ENCODE peak calls at places on chromosomes 6 and 20, in seven cellular contexts. One of them, this sample, is unnamed.

GRCh38 chr20:21237956-21238355 is 65.2 kb upstream of the XRN2 start:
- DNase-seq in fibroblast of lung: no peak
- DNase-seq in endothelial cell of umbilical vein: no peak
- DNase-seq in astrocyte of the cerebellum: no peak
- DNase-seq in tibial nerve: no peak
- DNase-seq in fibroblast of mammary gland: no peak
- DNase-seq in endothelial cell: no peak
- DNase-seq in this sample: no peak

GRCh38 chr6:78744144-78744543 is 123.2 kb upstream of the IRAK1BP1 start:
- DNase-seq in tibial nerve: no peak
- DNase-seq in fibroblast of lung: no peak
- DNase-seq in fibroblast of mammary gland: no peak
- DNase-seq in endothelial cell: no peak
- DNase-seq in endothelial cell of umbilical vein: no peak
- DNase-seq in astrocyte of the cerebellum: no peak
- DNase-seq in this sample: no peak

GRCh38 chr6:36563237-36563927 is 16.1 kb upstream of the STK38 start:
- DNase-seq in fibroblast of lung: no peak
- DNase-seq in fibroblast of mammary gland: no peak
- DNase-seq in endothelial cell of umbilical vein: no peak
- DNase-seq in tibial nerve: no peak
- DNase-seq in astrocyte of the cerebellum: no peak
- DNase-seq in endothelial cell: no peak
- DNase-seq in this sample: no peak

GRCh38 chr6:106750146-106750900 is 120.9 kb downstream of the QRSL1 start:
- DNase-seq in tibial nerve: no peak
- DNase-seq in endothelial cell: no peak
- DNase-seq in astrocyte of the cerebellum: no peak
- DNase-seq in fibroblast of mammary gland: no peak
- DNase-seq in fibroblast of lung: no peak
- DNase-seq in endothelial cell of umbilical vein: no peak
- DNase-seq in this sample: no peak

GRCh38 chr20:19683822-19684221 is 74.2 kb upstream of the RIN2 start:
- DNase-seq in endothelial cell: no peak
- DNase-seq in fibroblast of lung: no peak
- DNase-seq in endothelial cell of umbilical vein: no peak
- DNase-seq in fibroblast of mammary gland: no peak
- DNase-seq in astrocyte of the cerebellum: no peak
- DNase-seq in tibial nerve: no peak
- DNase-seq in this sample: no peak

GRCh38 chr6:17877196-17877889 is 110.1 kb downstream of the KIF13A start:
- DNase-seq in endothelial cell: no peak
- DNase-seq in astrocyte of the cerebellum: peak
- DNase-seq in fibroblast of lung: peak
- DNase-seq in endothelial cell of umbilical vein: no peak
- DNase-seq in tibial nerve: no peak
- DNase-seq in fibroblast of mammary gland: peak
- DNase-seq in this sample: no peak

GRCh38 chr6:41527721-41528408 is 18.3 kb upstream of the FOXP4 start:
- DNase-seq in fibroblast of lung: peak
- DNase-seq in tibial nerve: no peak
- DNase-seq in fibroblast of mammary gland: peak
- DNase-seq in endothelial cell of umbilical vein: peak
- DNase-seq in astrocyte of the cerebellum: no peak
- DNase-seq in endothelial cell: no peak
- DNase-seq in this sample: no peak

GRCh38 chr6:147621280-147621679 is 112.8 kb downstream of the SAMD5 start:
- DNase-seq in endothelial cell: no peak
- DNase-seq in astrocyte of the cerebellum: no peak
- DNase-seq in tibial nerve: peak
- DNase-seq in fibroblast of mammary gland: peak
- DNase-seq in endothelial cell of umbilical vein: no peak
- DNase-seq in fibroblast of lung: peak
- DNase-seq in this sample: no peak

GRCh38 chr20:44215125-44215524 is 4.6 kb upstream of the OSER1 start:
- DNase-seq in fibroblast of lung: peak
- DNase-seq in endothelial cell: peak
- DNase-seq in astrocyte of the cerebellum: no peak
- DNase-seq in endothelial cell of umbilical vein: peak
- DNase-seq in fibroblast of mammary gland: peak
- DNase-seq in tibial nerve: peak
- DNase-seq in this sample: peak

GRCh38 chr6:86942761-86943526 is 5.6 kb downstream of the HTR1E start:
- DNase-seq in endothelial cell of umbilical vein: no peak
- DNase-seq in endothelial cell: no peak
- DNase-seq in fibroblast of mammary gland: no peak
- DNase-seq in tibial nerve: no peak
- DNase-seq in astrocyte of the cerebellum: no peak
- DNase-seq in fibroblast of lung: no peak
- DNase-seq in this sample: no peak

GRCh38 chr6:6942826-6943225 is 164.9 kb upstream of the RREB1 start:
- DNase-seq in fibroblast of lung: peak
- DNase-seq in endothelial cell: no peak
- DNase-seq in endothelial cell of umbilical vein: no peak
- DNase-seq in astrocyte of the cerebellum: peak
- DNase-seq in fibroblast of mammary gland: peak
- DNase-seq in tibial nerve: no peak
- DNase-seq in this sample: no peak

GRCh38 chr6:105087571-105088211 is 92.1 kb downstream of the POPDC3 start:
- DNase-seq in endothelial cell: peak
- DNase-seq in astrocyte of the cerebellum: peak
- DNase-seq in tibial nerve: peak
- DNase-seq in fibroblast of lung: peak
- DNase-seq in fibroblast of mammary gland: peak
- DNase-seq in endothelial cell of umbilical vein: peak
- DNase-seq in this sample: no peak

GRCh38 chr20:49279677-49280462 is 2.0 kb upstream of the ZNFX1 start:
- DNase-seq in astrocyte of the cerebellum: no peak
- DNase-seq in tibial nerve: no peak
- DNase-seq in fibroblast of lung: peak
- DNase-seq in fibroblast of mammary gland: no peak
- DNase-seq in endothelial cell: no peak
- DNase-seq in endothelial cell of umbilical vein: no peak
- DNase-seq in this sample: no peak

DNA sequence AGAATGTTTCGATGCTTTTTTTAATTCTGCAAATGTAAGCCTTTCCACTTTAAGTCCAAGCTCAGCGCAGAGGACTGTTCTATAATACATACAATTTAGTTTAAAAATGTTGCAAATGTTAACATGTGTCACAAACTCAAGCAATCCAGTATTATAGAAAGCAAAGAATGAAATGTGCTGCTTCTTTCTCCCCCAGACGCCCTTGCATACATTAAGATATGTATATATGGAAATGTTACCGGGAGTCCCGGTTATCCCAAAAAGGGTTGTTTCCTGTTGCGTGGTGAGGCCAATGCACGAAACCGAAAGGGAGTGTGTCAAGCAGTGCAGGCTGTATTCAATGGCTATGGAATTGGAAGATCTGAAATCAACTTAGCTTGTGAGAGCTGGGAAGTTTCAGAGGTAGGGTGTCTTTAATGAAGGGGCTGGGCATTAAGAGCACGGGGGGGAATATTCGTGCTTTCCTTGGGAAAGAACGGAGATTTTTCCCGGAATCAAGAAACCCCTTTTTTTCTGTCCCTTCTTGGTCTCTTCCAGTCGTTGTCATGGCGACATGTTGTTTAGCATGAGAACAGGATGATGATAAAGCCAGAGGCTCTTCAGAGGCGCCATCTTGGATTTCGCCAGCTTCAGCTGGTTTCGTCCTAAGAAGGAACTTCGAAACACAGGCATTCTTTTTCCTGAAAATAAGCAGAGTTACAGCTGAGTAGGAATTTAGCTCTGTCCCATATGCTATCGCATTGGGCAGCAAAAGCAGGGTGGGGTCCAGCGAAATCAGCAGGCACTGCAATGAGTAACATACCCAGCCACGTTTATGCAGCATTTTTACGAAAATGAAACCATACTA is 10.1 kb upstream of the NQO2 start:
- DNase-seq in fibroblast of mammary gland: peak
- DNase-seq in endothelial cell of umbilical vein: peak
- DNase-seq in astrocyte of the cerebellum: peak
- DNase-seq in tibial nerve: peak
- DNase-seq in endothelial cell: peak
- DNase-seq in fibroblast of lung: peak
- DNase-seq in this sample: peak
- TF ChIP-seq CTCF in fibroblast of mammary gland: no peak
- TF ChIP-seq CTCF in endothelial cell of umbilical vein: no peak
- TF ChIP-seq CTCF in astrocyte of the cerebellum: no peak
- TF ChIP-seq CTCF in tibial nerve: no peak
- TF ChIP-seq CTCF in endothelial cell: no peak
- TF ChIP-seq CTCF in fibroblast of lung: no peak
- TF ChIP-seq CTCF in this sample: no peak

GRCh38 chr6:53651764-53652401 is 13.7 kb downstream of the KLHL31 start:
- DNase-seq in fibroblast of lung: peak
- DNase-seq in astrocyte of the cerebellum: no peak
- DNase-seq in fibroblast of mammary gland: peak
- DNase-seq in tibial nerve: peak
- DNase-seq in endothelial cell of umbilical vein: peak
- DNase-seq in endothelial cell: peak
- DNase-seq in this sample: peak
- TF ChIP-seq CTCF in fibroblast of lung: peak
- TF ChIP-seq CTCF in astrocyte of the cerebellum: peak
- TF ChIP-seq CTCF in fibroblast of mammary gland: no peak
- TF ChIP-seq CTCF in tibial nerve: peak
- TF ChIP-seq CTCF in endothelial cell of umbilical vein: no peak
- TF ChIP-seq CTCF in endothelial cell: no peak
- TF ChIP-seq CTCF in this sample: no peak

DNA sequence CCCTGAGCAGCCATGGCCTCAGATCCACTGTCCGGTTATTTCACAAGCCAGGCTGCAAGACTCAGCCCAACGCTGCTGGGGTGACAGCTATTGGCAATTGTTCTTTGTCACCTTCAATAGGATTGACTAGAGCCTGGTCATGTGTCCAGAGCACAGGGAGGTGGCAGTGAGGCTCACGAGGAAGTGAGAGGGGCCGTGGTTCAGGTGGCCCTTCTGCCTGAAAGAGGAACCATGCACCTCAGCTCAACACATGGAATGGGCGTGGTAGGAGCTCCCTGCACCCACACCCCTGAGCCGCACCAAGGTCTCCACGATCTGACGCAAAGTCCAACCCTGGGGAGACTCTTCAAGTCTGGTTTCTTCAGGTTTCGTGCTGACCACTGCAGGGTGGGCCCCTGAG is 184.8 kb upstream of the CDH4 start:
- DNase-seq in fibroblast of mammary gland: no peak
- DNase-seq in astrocyte of the cerebellum: no peak
- DNase-seq in tibial nerve: no peak
- DNase-seq in endothelial cell: no peak
- DNase-seq in fibroblast of lung: no peak
- DNase-seq in endothelial cell of umbilical vein: no peak
- DNase-seq in this sample: no peak
- TF ChIP-seq CTCF in fibroblast of mammary gland: no peak
- TF ChIP-seq CTCF in astrocyte of the cerebellum: no peak
- TF ChIP-seq CTCF in tibial nerve: no peak
- TF ChIP-seq CTCF in endothelial cell: no peak
- TF ChIP-seq CTCF in fibroblast of lung: no peak
- TF ChIP-seq CTCF in endothelial cell of umbilical vein: no peak
- TF ChIP-seq CTCF in this sample: no peak

GRCh38 chr6:14131579-14131978 is 14.0 kb downstream of the CD83 start:
- DNase-seq in fibroblast of mammary gland: no peak
- DNase-seq in endothelial cell: no peak
- DNase-seq in astrocyte of the cerebellum: no peak
- DNase-seq in endothelial cell of umbilical vein: no peak
- DNase-seq in tibial nerve: no peak
- DNase-seq in fibroblast of lung: no peak
- DNase-seq in this sample: no peak

GRCh38 chr6:14128017-14128416 is 10.4 kb downstream of the CD83 start:
- DNase-seq in fibroblast of lung: no peak
- DNase-seq in endothelial cell: no peak
- DNase-seq in endothelial cell of umbilical vein: no peak
- DNase-seq in fibroblast of mammary gland: no peak
- DNase-seq in astrocyte of the cerebellum: no peak
- DNase-seq in tibial nerve: no peak
- DNase-seq in this sample: no peak

GRCh38 chr6:14130431-14131075 is 13.0 kb downstream of the CD83 start:
- DNase-seq in endothelial cell: no peak
- DNase-seq in fibroblast of mammary gland: no peak
- DNase-seq in astrocyte of the cerebellum: no peak
- DNase-seq in endothelial cell of umbilical vein: no peak
- DNase-seq in tibial nerve: no peak
- DNase-seq in fibroblast of lung: no peak
- DNase-seq in this sample: no peak

GRCh38 chr6:14132244-14133220 is 15.0 kb downstream of the CD83 start:
- DNase-seq in fibroblast of mammary gland: no peak
- DNase-seq in tibial nerve: no peak
- DNase-seq in endothelial cell: no peak
- DNase-seq in endothelial cell of umbilical vein: no peak
- DNase-seq in fibroblast of lung: no peak
- DNase-seq in astrocyte of the cerebellum: no peak
- DNase-seq in this sample: no peak

DNA sequence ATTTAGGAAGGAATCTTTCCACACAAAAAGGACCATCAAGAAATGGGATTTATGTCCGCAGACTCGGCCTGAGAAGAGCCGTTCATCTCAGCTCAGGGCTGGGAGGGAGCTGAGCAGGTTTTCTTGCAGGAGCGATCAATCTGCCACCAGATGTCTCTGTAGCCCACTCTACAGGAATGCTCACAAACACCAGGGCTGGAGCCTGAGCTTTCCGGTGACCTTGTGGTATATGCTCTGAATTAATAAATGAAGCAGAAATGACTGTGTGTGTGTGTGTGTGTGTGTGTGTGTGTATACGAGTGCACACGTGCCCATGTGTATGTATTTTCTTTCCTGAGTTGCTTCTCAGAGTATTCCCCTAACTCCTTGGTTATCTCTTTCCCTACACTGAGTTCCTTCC is 12.0 kb downstream of the CD83 start:
- DNase-seq in tibial nerve: peak
- DNase-seq in fibroblast of lung: peak
- DNase-seq in fibroblast of mammary gland: peak
- DNase-seq in endothelial cell: peak
- DNase-seq in endothelial cell of umbilical vein: peak
- DNase-seq in astrocyte of the cerebellum: peak
- DNase-seq in this sample: no peak
- TF ChIP-seq CTCF in tibial nerve: peak
- TF ChIP-seq CTCF in fibroblast of lung: peak
- TF ChIP-seq CTCF in fibroblast of mammary gland: peak
- TF ChIP-seq CTCF in endothelial cell: no peak
- TF ChIP-seq CTCF in endothelial cell of umbilical vein: peak
- TF ChIP-seq CTCF in astrocyte of the cerebellum: peak
- TF ChIP-seq CTCF in this sample: no peak